ENCODE peak calls at places on chromosomes 6 and 20, in six cellular contexts. S is A549, Q is ovary, O is H1, F is K562, L is HepG2. X is an unnamed sample.

GRCh38 chr20:6637160-6637579 is 130.3 kb upstream of the BMP2 start:
- DNase-seq in Q (no peak), L (no peak), O (no peak), S (no peak), F (no peak), X (no peak)

GRCh38 chr20:44080646-44081267 is 106.2 kb downstream of the JPH2 start:
- DNase-seq in F (peak; percentile 81), S (peak; percentile 85), L (peak; percentile 79), O (peak; percentile 78), Q (peak; percentile 79), X (peak; percentile 83)

GRCh38 chr6:107690864-107691661 is 133.1 kb downstream of the SCML4 start:
- DNase-seq in L (no peak), O (no peak), F (no peak), Q (peak; percentile 67), S (no peak), X (no peak)

GRCh38 chr20:17431621-17432364 is 99.4 kb downstream of the BFSP1 start:
- DNase-seq in L (peak; percentile 57), Q (peak; percentile 78), O (peak; percentile 85), S (peak; percentile 56), F (peak; percentile 65), X (peak; percentile 34)

GRCh38 chr6:2931055-2931454 is 27.9 kb upstream of the SERPINB9 start:
- DNase-seq in S (no peak), L (no peak), O (no peak), Q (no peak), F (no peak), X (no peak)

GRCh38 chr6:147554281-147554680 is 45.8 kb downstream of the SAMD5 start:
- DNase-seq in O (no peak), L (no peak), S (no peak), Q (no peak), F (no peak), X (no peak)

GRCh38 chr20:25273541-25274358 is 25.9 kb downstream of the PYGB start:
- DNase-seq in O (peak; percentile 27), F (no peak), L (no peak), S (no peak), Q (no peak), X (peak; percentile 14)

GRCh38 chr6:37362101-37362823 is 8.5 kb downstream of the RNF8 start:
- DNase-seq in L (no peak), S (no peak), F (no peak), Q (no peak), O (no peak), X (no peak)

GRCh38 chr20:11582073-11582472 is 335.6 kb upstream of the BTBD3 start:
- DNase-seq in F (no peak), L (no peak), S (no peak), Q (no peak), O (no peak), X (no peak)

GRCh38 chr6:146905313-146905712 is 298.9 kb upstream of the STXBP5 start:
- DNase-seq in O (no peak), F (no peak), Q (no peak), L (peak; percentile 15), S (no peak), X (no peak)

GRCh38 chr6:121670511-121670910 is 235.1 kb downstream of the GJA1 start:
- DNase-seq in S (no peak), L (no peak), F (no peak), O (no peak), Q (no peak), X (no peak)

GRCh38 chr20:10741060-10741459 is 67.3 kb upstream of the JAG1 start:
- DNase-seq in S (no peak), F (no peak), Q (no peak), O (no peak), L (no peak), X (no peak)

GRCh38 chr6:166904101-166904746 is 52.1 kb downstream of the RNASET2 start:
- DNase-seq in Q (no peak), S (no peak), F (no peak), L (no peak), O (peak; percentile 47), X (no peak)

GRCh38 chr20:62117658-62118057 is 4.6 kb upstream of the LSM14B start:
- DNase-seq in O (no peak), S (no peak), Q (no peak), F (no peak), L (no peak), X (peak; percentile 48)

GRCh38 chr6:35725721-35726438 is 11.0 kb upstream of the ARMC12 start:
- DNase-seq in F (no peak), S (no peak), Q (peak; percentile 73), L (peak; percentile 65), O (no peak), X (peak; percentile 91)

GRCh38 chr6:143196525-143197225 is 136.0 kb downstream of the AIG1 start:
- DNase-seq in S (no peak), F (no peak), Q (no peak), L (no peak), O (no peak), X (no peak)

GRCh38 chr6:30625511-30625910 is 1.2 kb upstream of the ATAT1 start:
- DNase-seq in O (no peak), Q (no peak), F (no peak), L (no peak), S (no peak), X (no peak)

DNA sequence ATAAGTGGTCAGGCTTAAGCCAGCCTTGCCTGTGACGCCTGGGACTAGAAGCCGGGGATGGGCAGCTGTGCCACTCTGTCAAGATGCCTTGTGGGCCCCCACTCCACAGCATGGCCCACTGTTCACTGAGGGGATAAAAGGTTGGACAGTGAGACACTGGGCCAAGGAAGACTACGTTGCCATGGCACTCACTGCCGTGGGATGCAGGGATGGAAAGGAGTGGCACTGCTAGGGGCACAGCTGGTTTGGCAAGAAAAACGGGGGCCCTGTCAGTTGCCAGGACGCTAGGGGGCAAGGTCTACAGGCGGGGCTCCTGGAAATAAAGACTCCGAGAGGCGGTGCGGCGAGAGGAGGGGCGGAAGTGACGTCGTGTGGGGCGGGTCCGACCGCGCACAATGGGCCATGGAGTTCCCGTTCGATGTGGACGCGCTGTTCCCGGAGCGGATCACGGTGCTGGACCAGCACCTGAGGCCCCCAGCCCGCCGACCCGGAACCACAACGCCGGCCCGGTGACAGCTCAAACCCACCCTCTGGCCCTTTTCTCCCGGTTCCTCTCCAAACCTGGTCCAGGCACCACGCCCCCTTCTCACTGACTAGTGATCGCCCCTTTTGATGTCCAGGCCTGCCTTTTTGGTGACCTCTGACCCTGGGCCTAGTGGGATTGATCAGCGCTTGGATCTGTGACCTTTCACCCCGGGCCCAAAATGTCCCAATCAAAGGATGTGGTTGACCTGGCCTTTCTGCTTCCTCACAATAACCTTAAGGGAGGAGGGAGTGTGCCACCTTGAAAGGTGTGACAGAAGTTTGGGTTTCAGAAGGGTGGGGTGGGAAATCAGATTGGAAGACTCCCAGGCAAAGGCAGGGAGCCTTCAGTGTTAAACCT is at the start of gene ATAT1:
- DNase-seq in O (peak; percentile 96), Q (peak; percentile 94), F (peak; percentile 61), L (peak; percentile 88), S (peak; percentile 82), X (peak; percentile 96)
- TF ChIP-seq EP300 in O (no peak), Q (no peak), F (no peak), L (no peak), S (no peak), X (no peak)

GRCh38 chr20:35040646-35041045 is 52.0 kb downstream of the TRPC4AP start:
- DNase-seq in Q (no peak), L (no peak), F (no peak), S (no peak), O (no peak), X (no peak)

GRCh38 chr20:35039146-35039545 is 53.5 kb downstream of the TRPC4AP start:
- DNase-seq in L (no peak), F (no peak), Q (no peak), S (no peak), O (no peak), X (peak; percentile 71)

GRCh38 chr20:35040090-35040489 is 52.5 kb downstream of the TRPC4AP start:
- DNase-seq in F (no peak), Q (no peak), O (no peak), L (no peak), S (no peak), X (peak; percentile 39)

DNA sequence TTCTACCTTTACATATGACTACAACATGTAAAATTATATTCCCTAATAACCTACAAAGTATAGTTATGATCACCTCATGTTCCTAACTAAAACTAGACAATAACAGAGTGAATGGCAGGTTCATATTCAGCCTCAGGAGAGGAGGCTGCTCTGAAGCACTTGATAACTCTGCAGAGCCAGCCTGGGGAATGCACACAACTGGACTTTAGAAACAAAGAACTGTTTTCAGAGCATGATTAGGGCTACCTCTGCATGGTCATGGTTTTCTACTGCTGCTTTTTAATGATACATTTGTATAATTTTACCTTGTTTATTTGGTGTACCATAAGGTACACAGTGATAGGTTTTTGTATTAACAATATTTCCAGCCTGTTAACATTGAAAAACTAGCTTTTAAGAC is 50.3 kb downstream of the TRPC4AP start:
- DNase-seq in F (no peak), S (no peak), O (no peak), L (no peak), Q (no peak), X (no peak)
- TF ChIP-seq POLR2A in F (no peak), S (no peak), O (no peak), L (no peak), Q (no peak), X (no peak)

DNA sequence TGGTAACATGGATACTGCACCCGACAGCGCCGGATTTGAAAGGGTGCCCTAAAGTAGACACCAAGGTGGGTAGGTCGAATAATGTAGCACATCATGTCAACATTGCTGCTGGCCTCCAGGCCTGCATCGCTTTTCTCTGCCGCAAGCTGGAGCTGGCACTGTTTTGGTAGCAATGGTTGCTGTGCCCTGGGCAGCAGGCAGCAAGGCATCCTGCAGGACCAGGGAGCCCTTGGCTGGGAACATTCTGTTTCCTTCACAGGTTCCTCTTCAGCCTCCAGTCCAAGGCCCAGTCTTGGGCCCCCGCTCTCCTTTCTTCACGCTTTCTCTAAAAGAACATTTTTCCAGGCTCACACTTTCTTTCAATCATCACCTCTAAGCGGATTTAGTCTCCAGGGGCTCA is 365.8 kb upstream of the JARID2 start:
- DNase-seq in S (no peak), O (no peak), L (no peak), Q (no peak), F (no peak), X (no peak)
- H3K27ac ChIP-seq in S (no peak overlapping the region), O (no peak overlapping the region), L (no peak overlapping the region), Q (no peak overlapping the region), F (no peak overlapping the region), X (no peak overlapping the region)

GRCh38 chr6:168717491-168717890 is 276.5 kb downstream of the SMOC2 start:
- DNase-seq in O (no peak), S (no peak), L (no peak), F (no peak), Q (no peak), X (no peak)

GRCh38 chr6:168721571-168721970 is 280.6 kb downstream of the SMOC2 start:
- DNase-seq in S (no peak), Q (no peak), L (no peak), F (no peak), O (no peak), X (no peak)

GRCh38 chr6:168722397-168722796 is 281.4 kb downstream of the SMOC2 start:
- DNase-seq in L (no peak), S (no peak), F (no peak), O (no peak), Q (no peak), X (no peak)

GRCh38 chr6:168718821-168719475 is 278.0 kb downstream of the SMOC2 start:
- DNase-seq in F (no peak), Q (no peak), O (no peak), L (no peak), S (no peak), X (no peak)

DNA sequence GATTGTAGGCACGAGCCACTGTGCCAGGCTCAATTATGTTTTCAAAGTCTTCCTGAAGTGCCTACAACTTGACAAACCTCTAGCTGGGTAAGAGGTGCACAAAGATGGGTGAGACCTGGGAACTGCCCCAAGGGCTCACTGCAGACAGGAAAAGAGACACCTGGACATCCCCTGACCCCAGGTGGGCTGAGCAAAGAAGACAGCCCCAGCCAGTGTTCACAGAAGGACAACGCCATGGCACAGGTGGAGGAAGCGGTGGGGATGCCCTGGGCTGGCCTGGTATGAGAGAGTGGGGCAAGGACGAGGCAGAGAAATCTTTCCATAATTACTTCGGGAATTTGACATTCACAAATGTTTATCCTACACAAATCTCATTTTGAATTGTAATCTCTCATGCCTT is 278.9 kb downstream of the SMOC2 start:
- DNase-seq in O (no peak), L (no peak), Q (no peak), F (no peak), S (no peak), X (no peak)
- TF ChIP-seq EP300 in O (no peak), L (no peak), Q (no peak), F (no peak), S (no peak), X (no peak)